ENCODE peak calls at places on chromosomes 2 and 18, in seven cellular contexts. O is KBM-7, V is Karpas-422, D is caudate nucleus, J is germinal center, Z is endothelial cell, Y is activated B cell treated with CpG ODN at 0.5 μM for 24 hours. U is an unnamed sample.

GRCh38 chr2:152813381-152813780 is 95.0 kb downstream of the ARL6IP6 start:
- DNase-seq in J (no peak), Z (no peak), O (no peak), V (no peak), D (no peak), Y (no peak), U (no peak)

GRCh38 chr2:71499691-71500090 is 46.3 kb downstream of the DYSF start:
- DNase-seq in D (no peak), O (no peak), J (no peak), Y (no peak), Z (no peak), V (no peak), U (no peak)

GRCh38 chr2:74188018-74188601 is 9.4 kb upstream of the MOB1A start:
- DNase-seq in Y (no peak), V (peak), D (no peak), O (no peak), Z (no peak), J (no peak), U (no peak)

GRCh38 chr2:10775831-10776230 is 36.8 kb downstream of the PDIA6 start:
- DNase-seq in V (no peak), O (no peak), J (no peak), Y (no peak), Z (no peak), D (no peak), U (no peak)

GRCh38 chr2:143686585-143687164 is 557.5 kb downstream of the ARHGAP15 start:
- DNase-seq in Z (peak), Y (no peak), D (no peak), J (peak), V (peak), O (peak), U (peak)

GRCh38 chr2:120683701-120684100 is 52.0 kb upstream of the GLI2 start:
- DNase-seq in O (no peak), Z (no peak), J (no peak), Y (no peak), V (no peak), D (no peak), U (no peak)

GRCh38 chr18:55264108-55264507 is 304.8 kb upstream of the CCDC68 start:
- DNase-seq in V (no peak), J (no peak), O (no peak), Z (no peak), D (no peak), Y (no peak), U (no peak)

GRCh38 chr2:74599676-74600075 is 45.2 kb downstream of the DOK1 start:
- DNase-seq in Y (no peak), J (no peak), Z (no peak), V (peak), D (no peak), O (peak), U (no peak)

GRCh38 chr2:183037660-183038340 is 457 bp downstream of the NCKAP1 start:
- DNase-seq in J (peak), Z (peak), O (peak), Y (no peak), D (peak), V (no peak), U (peak)

GRCh38 chr2:174174741-174175140 is 73.6 kb downstream of the OLA1 start:
- DNase-seq in D (no peak), J (no peak), Y (no peak), V (no peak), O (no peak), Z (no peak), U (no peak)

GRCh38 chr2:219289537-219290361 is 10.6 kb downstream of the DNAJB2 start:
- DNase-seq in Z (no peak), D (peak), J (no peak), Y (no peak), O (no peak), V (no peak), U (no peak)

GRCh38 chr2:119753041-119753929 is 6.4 kb upstream of the PTPN4 start:
- DNase-seq in J (peak), Z (peak), O (peak), Y (no peak), D (no peak), V (peak), U (peak)

GRCh38 chr18:56651771-56652092 is 573 bp downstream of the WDR7 start:
- DNase-seq in Y (no peak), D (no peak), O (no peak), J (no peak), V (no peak), Z (no peak), U (no peak)

GRCh38 chr18:42038936-42039335 is 83.9 kb downstream of the PIK3C3 start:
- DNase-seq in V (no peak), D (no peak), J (no peak), Y (no peak), Z (no peak), O (no peak), U (no peak)

GRCh38 chr2:69692424-69692823 is 48.9 kb upstream of the AAK1 start:
- DNase-seq in O (no peak), J (no peak), Z (no peak), D (no peak), V (no peak), Y (no peak), U (no peak)

GRCh38 chr2:151049746-151050145 is 211.9 kb downstream of the RBM43 start:
- DNase-seq in Y (no peak), O (no peak), Z (no peak), V (no peak), D (no peak), J (no peak), U (no peak)

GRCh38 chr18:25896178-25896780 is 194.1 kb downstream of the SS18 start:
- DNase-seq in J (peak), Y (no peak), O (peak), V (peak), D (no peak), Z (peak), U (peak)

GRCh38 chr2:150355440-150355839 is 132.0 kb downstream of the RND3 start:
- DNase-seq in Y (no peak), V (no peak), D (no peak), O (no peak), J (no peak), Z (no peak), U (no peak)

GRCh38 chr2:28896906-28897305 is 2.4 kb downstream of the WDR43 start:
- DNase-seq in V (no peak), Z (no peak), Y (no peak), D (no peak), O (no peak), J (no peak), U (no peak)

GRCh38 chr2:234968633-234969328 is 17.0 kb downstream of the SH3BP4 start:
- DNase-seq in J (no peak), V (no peak), D (no peak), O (no peak), Z (no peak), Y (no peak), U (no peak)

GRCh38 chr18:30675905-30676620 is 366.5 kb downstream of the DSC3 start:
- DNase-seq in O (no peak), Y (no peak), Z (no peak), D (no peak), V (no peak), J (no peak), U (no peak)

GRCh38 chr2:159612255-159612901 is 4.0 kb downstream of the BAZ2B start:
- DNase-seq in J (no peak), D (no peak), O (peak), V (no peak), Y (no peak), Z (no peak), U (no peak)

U was measured in HEK293T.